ENCODE peak calls at places on chromosomes 1 and 21, in four cellular contexts. K is MM.1S, L is cardiac fibroblast, S is brain microvascular endothelial cell. X is an unnamed sample.

GRCh38 chr1:202173993-202174392 is 13.6 kb upstream of the PTPN7 start:
- DNase-seq in L (no peak), K (no peak), S (no peak), X (no peak)

GRCh38 chr1:229582011-229582694 is 23.6 kb upstream of the ABCB10 start:
- DNase-seq in K (no peak), S (no peak), L (peak; percentile 57), X (peak; percentile 58)

GRCh38 chr1:162420120-162420519 is 8.2 kb upstream of the SH2D1B start:
- DNase-seq in S (no peak), L (peak; percentile 24), K (no peak), X (no peak)

GRCh38 chr1:173948594-173948993 is 31.5 kb upstream of the SERPINC1 start:
- DNase-seq in S (no peak), K (no peak), L (no peak), X (no peak)

GRCh38 chr1:15412843-15413242 is 3.2 kb downstream of the EFHD2 start:
- DNase-seq in S (no peak), K (no peak), L (no peak), X (no peak)

GRCh38 chr1:211639500-211640361 is 35.7 kb downstream of the NEK2 start:
- DNase-seq in S (peak; percentile 96), K (no peak), L (peak; percentile 97), X (no peak)

GRCh38 chr1:1351511-1352427 is 2.6 kb upstream of the DVL1 start:
- DNase-seq in K (no peak), S (no peak), L (no peak), X (peak; percentile 63)

GRCh38 chr1:22105611-22106207 is 37.2 kb downstream of the WNT4 start:
- DNase-seq in K (peak; percentile 46), L (peak; percentile 76), S (peak; percentile 27), X (no peak)

GRCh38 chr1:33864460-33865389 is 846 bp downstream of the HMGB4 start:
- DNase-seq in S (no peak), K (no peak), L (no peak), X (no peak)

GRCh38 chr1:91476538-91477217 is 24.0 kb upstream of the CDC7 start:
- DNase-seq in K (no peak), S (no peak), L (no peak), X (no peak)

GRCh38 chr1:204828352-204828850 is 42.3 kb upstream of the NFASC start:
- DNase-seq in L (peak; percentile 31), K (peak; percentile 45), S (peak; percentile 2), X (peak; percentile 84)

GRCh38 chr1:200304146-200304545 is 105.7 kb downstream of the ZNF281 start:
- DNase-seq in S (no peak), K (no peak), L (no peak), X (no peak)

GRCh38 chr1:226711976-226712778 is 26.9 kb downstream of the ITPKB start:
- DNase-seq in S (no peak), L (no peak), K (peak; percentile 94), X (no peak)

GRCh38 chr1:31216016-31216415 is 23.7 kb downstream of the NKAIN1 start:
- DNase-seq in L (peak; percentile 55), K (no peak), S (peak; percentile 27), X (peak; percentile 90)

GRCh38 chr1:193113258-193113991 is 8.2 kb upstream of the GLRX2 start:
- DNase-seq in S (no peak), K (no peak), L (no peak), X (no peak)

GRCh38 chr1:15192916-15193550 is 39.5 kb downstream of the TMEM51 start:
- DNase-seq in L (no peak), K (no peak), S (no peak), X (no peak)

GRCh38 chr1:227786673-227787512 is 28.6 kb upstream of the PRSS38 start:
- DNase-seq in L (no peak), K (peak; percentile 24), S (no peak), X (no peak)

GRCh38 chr1:201172999-201173610 is 17.5 kb upstream of the IGFN1 start:
- DNase-seq in S (peak; percentile 14), K (no peak), L (peak; percentile 69), X (no peak)

GRCh38 chr1:20343937-20344302 is 53.2 kb downstream of the VWA5B1 start:
- DNase-seq in L (no peak), S (no peak), K (no peak), X (no peak)

GRCh38 chr1:24047101-24047459 is 64.9 kb downstream of the MYOM3 start:
- DNase-seq in L (peak; percentile 78), S (no peak), K (no peak), X (peak; percentile 67)

GRCh38 chr21:26374817-26375216 is 198.3 kb downstream of the CYYR1 start:
- DNase-seq in L (no peak), S (no peak), K (no peak), X (no peak)

GRCh38 chr21:42991992-42992740 is 17.8 kb downstream of the PKNOX1 start:
- DNase-seq in L (peak; percentile 91), K (no peak), S (peak; percentile 90), X (peak; percentile 85)

GRCh38 chr1:38586993-38587646 is 272.5 kb downstream of the RRAGC start:
- DNase-seq in K (peak; percentile 57), L (peak; percentile 7), S (no peak), X (no peak)

GRCh38 chr1:17053071-17053684 is 654 bp downstream of the SDHB start:
- DNase-seq in L (no peak), K (no peak), S (no peak), X (no peak)

GRCh38 chr1:44020464-44020863 is 10.8 kb downstream of the SLC6A9 start:
- DNase-seq in L (no peak), S (no peak), K (no peak), X (no peak)

GRCh38 chr1:94919241-94920030 is 7.5 kb downstream of the CNN3 start:
- DNase-seq in S (no peak), K (no peak), L (no peak), X (no peak)

GRCh38 chr1:159172599-159173291 is 1.3 kb downstream of the CADM3 start:
- DNase-seq in K (no peak), L (no peak), S (no peak), X (no peak)

GRCh38 chr21:46220275-46220810 is 8.2 kb downstream of the LSS start:
- DNase-seq in L (no peak), K (no peak), S (no peak), X (peak; percentile 13)

GRCh38 chr1:23636009-23636408 is 55.6 kb upstream of the RPL11 start:
- DNase-seq in S (no peak), L (no peak), K (no peak), X (no peak)

GRCh38 chr1:51237313-51237700 is 1.2 kb downstream of the RNF11 start:
- DNase-seq in K (no peak), S (no peak), L (no peak), X (no peak)

GRCh38 chr1:36446261-36446660 is 4.0 kb downstream of the OSCP1 start:
- DNase-seq in L (no peak), K (no peak), S (no peak), X (no peak)

GRCh38 chr1:98086796-98087195 is 166.0 kb upstream of the DPYD start:
- DNase-seq in K (no peak), L (peak; percentile 99), S (peak; percentile 96), X (no peak)

GRCh38 chr21:24825348-24825747 is 781.9 kb downstream of the MRPL39 start:
- DNase-seq in K (no peak), S (no peak), L (no peak), X (no peak)

GRCh38 chr1:157137773-157138219 is 399 bp downstream of the ETV3 start:
- DNase-seq in K (no peak), S (no peak), L (no peak), X (no peak)

GRCh38 chr1:201715801-201716741 is 112.9 kb upstream of the IPO9 start:
- DNase-seq in S (no peak), K (no peak), L (no peak), X (no peak)

GRCh38 chr1:156194300-156194652 is 372 bp downstream of the SLC25A44 start:
- DNase-seq in L (peak; percentile 19), K (no peak), S (peak; percentile 20), X (no peak)

GRCh38 chr1:67612690-67613322 is 72.2 kb upstream of the GADD45A start:
- DNase-seq in S (no peak), L (no peak), K (no peak), X (peak; percentile 54)

GRCh38 chr21:36719614-36720013 is 20.7 kb downstream of the SIM2 start:
- DNase-seq in S (no peak), K (no peak), L (no peak), X (no peak)

GRCh38 chr1:220915117-220915440 is 35.8 kb downstream of the HLX start:
- DNase-seq in S (no peak), K (no peak), L (no peak), X (no peak)

DNA sequence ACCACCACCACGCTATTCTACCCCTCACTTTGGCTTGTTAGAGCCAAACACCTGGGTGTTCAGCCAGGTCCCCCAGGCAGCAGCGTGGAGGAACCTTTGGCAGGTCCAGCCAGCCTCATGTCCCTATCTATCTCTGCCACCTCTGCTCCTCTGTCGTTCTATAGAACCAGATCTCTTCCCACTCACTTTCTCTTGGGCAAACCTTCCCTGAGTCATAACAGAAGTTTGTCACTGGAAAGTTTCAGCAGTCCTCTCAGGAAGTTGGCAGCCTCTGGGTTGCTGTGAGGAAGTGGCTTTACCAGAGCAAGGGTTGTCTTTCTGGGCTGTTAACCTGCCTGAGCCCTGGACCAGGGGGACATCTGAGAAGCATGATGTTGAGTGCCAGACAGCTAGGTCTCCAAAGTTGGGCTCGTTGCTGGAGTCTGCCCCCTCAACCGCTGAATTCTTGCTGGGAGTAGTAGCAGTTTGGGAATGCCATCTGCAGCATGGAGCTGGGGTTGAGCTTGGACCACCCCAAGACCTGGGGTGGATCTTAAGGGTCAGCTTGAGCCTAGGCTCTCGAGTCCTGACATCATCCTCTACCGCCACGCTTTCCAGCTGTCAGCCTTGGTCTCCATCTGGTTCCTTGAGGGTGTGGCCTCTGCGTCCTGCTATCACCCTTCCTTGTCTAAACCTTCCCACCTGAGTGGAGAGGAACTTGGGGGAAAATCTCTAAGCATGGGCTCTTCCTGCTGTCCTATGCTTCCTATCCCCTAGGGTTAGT is 870 bp upstream of the SH3BGRL3 start:
- DNase-seq in S (no peak), K (no peak), L (peak; percentile 77), X (no peak)
- H3K4me3 ChIP-seq in S (peak overlapping the region; percentile 78), K (peak overlapping the region; percentile 86), L (peak overlapping the region; percentile 86), X (peak overlapping the region; percentile 80)

GRCh38 chr1:99763956-99764355 is 2.5 kb downstream of the FRRS1 start:
- DNase-seq in S (no peak), L (peak; percentile 32), K (no peak), X (no peak)
- H3K4me3 ChIP-seq in S (no peak overlapping the region), L (no peak overlapping the region), K (no peak overlapping the region), X (no peak overlapping the region)

GRCh38 chr1:26701995-26702679 is 6.3 kb downstream of the ARID1A start:
- DNase-seq in K (peak; percentile 51), L (no peak), S (no peak), X (no peak)
- H3K4me3 ChIP-seq in K (peak overlapping the region; percentile 70), L (no peak overlapping the region), S (no peak overlapping the region), X (no peak overlapping the region)

GRCh38 chr1:160666079-160666442 is 19.2 kb upstream of the SLAMF1 start:
- DNase-seq in S (no peak), K (no peak), L (no peak), X (no peak)
- H3K4me3 ChIP-seq in S (no peak overlapping the region), K (no peak overlapping the region), L (no peak overlapping the region), X (no peak overlapping the region)

GRCh38 chr1:172322219-172323061 is 98.0 kb upstream of the C1orf105 start:
- DNase-seq in K (peak; percentile 1), S (peak; percentile 95), L (peak; percentile 97), X (no peak)
- H3K4me3 ChIP-seq in K (no peak overlapping the region), S (peak overlapping the region; percentile 20), L (peak overlapping the region; percentile 34), X (no peak overlapping the region)

DNA sequence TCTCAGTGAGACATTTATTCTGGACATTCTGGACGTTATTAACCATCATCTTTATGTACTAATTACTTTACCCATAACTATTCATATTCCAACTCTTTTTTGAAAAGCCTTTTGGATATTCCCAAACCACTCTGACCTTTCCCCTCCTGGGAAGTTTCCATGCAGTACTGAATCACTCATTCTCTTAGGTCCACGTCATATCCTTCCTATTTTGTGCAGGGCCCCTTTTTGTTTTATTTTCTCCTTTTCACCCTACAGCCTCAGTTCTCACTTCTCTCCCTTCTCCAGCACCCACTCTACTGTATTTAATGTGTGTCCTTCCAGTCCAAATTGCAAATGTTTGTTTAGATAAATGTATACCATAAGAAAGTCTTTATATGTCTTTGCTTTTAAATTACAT is 16.4 kb upstream of the ATP1A1 start:
- DNase-seq in L (peak; percentile 71), S (peak; percentile 48), K (no peak), X (no peak)
- H3K4me3 ChIP-seq in L (no peak overlapping the region), S (no peak overlapping the region), K (no peak overlapping the region), X (no peak overlapping the region)